ENCODE peak calls at places on chromosomes 13 and 19, in ten cellular contexts. B is thyroid gland; S is CD4-positive, alpha-beta T cell; A is nephron progenitor cell; C is NCI-H446 treated with DMSO at 0.1 percent for 48 hours; F is anterior cingulate cortex; X is NCI-H1436; G is stimulated activated CD8-positive, alpha-beta memory T cell treated with anti-CD3 and anti-CD28 coated beads, Interleukin-7, amount 100 ng/mL, for 1 hour; O is activated T-helper 1 cell treated with anti-CD3 and anti-CD28 coated beads, Interleukin-2, amount 50 U/mL, for 16 hours; J is iris pigment epithelial cell. T is an unnamed sample.

GRCh38 chr19:1935484-1936208 is 5.3 kb upstream of the CSNK1G2 start:
- DNase-seq in B (no peak), X (no peak), S (no peak), O (no peak), G (no peak), C (no peak), F (peak; percentile 63), A (no peak), J (peak; percentile 51), T (no peak)

GRCh38 chr19:49857834-49858590 is 7.1 kb downstream of the PTOV1 start:
- DNase-seq in B (peak; percentile 55), X (no peak), F (no peak), A (no peak), C (no peak), O (no peak), J (no peak), G (no peak), S (no peak), T (no peak)

GRCh38 chr19:35986664-35987570 is 8.1 kb upstream of the SDHAF1 start:
- DNase-seq in O (no peak), C (no peak), B (peak; percentile 26), G (no peak), X (peak; percentile 25), S (peak; percentile 12), F (peak; percentile 13), A (peak; percentile 60), J (no peak), T (no peak)

GRCh38 chr19:1147934-1148549 is 26.0 kb downstream of the SBNO2 start:
- DNase-seq in J (no peak), C (no peak), O (no peak), A (no peak), B (no peak), X (no peak), F (no peak), G (no peak), S (no peak), T (no peak)

GRCh38 chr13:67833564-67833963 is 603.4 kb upstream of the PCDH9 start:
- DNase-seq in X (no peak), S (no peak), J (no peak), C (no peak), F (no peak), O (no peak), G (no peak), A (no peak), B (no peak), T (no peak)

GRCh38 chr13:73827434-73827833 is 306.8 kb downstream of the KLF12 start:
- DNase-seq in G (no peak), O (no peak), B (no peak), F (no peak), S (no peak), C (no peak), A (no peak), X (no peak), J (no peak), T (no peak)

GRCh38 chr13:71255633-71256032 is 611.4 kb downstream of the DACH1 start:
- DNase-seq in G (no peak), X (no peak), J (peak; percentile 15), F (no peak), B (no peak), C (no peak), S (no peak), A (no peak), O (no peak), T (no peak)

GRCh38 chr19:3509566-3509989 is 3.5 kb downstream of the FZR1 start:
- DNase-seq in G (no peak), O (no peak), S (no peak), B (no peak), J (peak; percentile 73), C (no peak), X (no peak), F (no peak), A (no peak), T (no peak)

GRCh38 chr13:48602296-48603040 is 51.3 kb upstream of the CYSLTR2 start:
- DNase-seq in G (no peak), F (no peak), O (no peak), S (no peak), B (peak; percentile 72), A (no peak), J (no peak), X (no peak), C (no peak), T (no peak)

GRCh38 chr19:38417544-38418506 is 8.2 kb downstream of the RASGRP4 start:
- DNase-seq in S (peak; percentile 45), G (no peak), A (peak; percentile 88), J (no peak), B (peak; percentile 41), F (no peak), C (no peak), O (no peak), X (no peak), T (peak; percentile 56)

GRCh38 chr19:3783660-3784584 is 2.3 kb downstream of the MATK start:
- DNase-seq in B (no peak), F (no peak), S (no peak), G (no peak), J (no peak), X (no peak), C (no peak), O (no peak), A (no peak), T (no peak)

T was measured in neuronal stem cell.